ENCODE peak calls at places on chromosomes 4 and X, in seven cellular contexts. R is BE2C, H is suprapubic skin, U is WERI-Rb-1, Y is endodermal cell, M is ovary, K is tibial nerve. W is an unnamed sample. For H3K9me3, the result is how much of the 10 kb centered on the place peaks cover.

GRCh38 chr4:126268106-126268505 is 953.4 kb downstream of the FAT4 start:
- DNase-seq in R (no peak), K (no peak), U (no peak), M (no peak), Y (no peak), H (no peak), W (no peak)

GRCh38 chr4:153513596-153513995 is 47.4 kb downstream of the TMEM131L start:
- DNase-seq in U (no peak), M (no peak), Y (no peak), K (no peak), H (no peak), R (no peak), W (no peak)

GRCh38 chrX:121851033-121851432 is 803.6 kb downstream of the GLUD2 start:
- DNase-seq in K (no peak), R (no peak), U (no peak), Y (no peak), M (no peak), H (no peak), W (no peak)

GRCh38 chrX:115940888-115941332 is 229.6 kb upstream of the AGTR2 start:
- DNase-seq in U (peak), Y (peak), H (no peak), K (no peak), M (peak), R (peak), W (no peak)

GRCh38 chrX:39242187-39242586 is 440.9 kb downstream of the MID1IP1 start:
- DNase-seq in H (no peak), R (peak), K (no peak), Y (peak), M (no peak), U (peak), W (no peak)

GRCh38 chr4:57719451-57719850 is 609.3 kb upstream of the IGFBP7 start:
- DNase-seq in H (no peak), K (no peak), M (no peak), Y (no peak), R (no peak), U (no peak), W (no peak)

GRCh38 chr4:74671074-74671698 is 123.1 kb downstream of the BTC start:
- DNase-seq in R (peak), H (no peak), Y (peak), U (peak), K (no peak), M (no peak), W (peak)

GRCh38 chrX:53435997-53436396 is 1.8 kb upstream of the HSD17B10 start:
- DNase-seq in U (peak), R (peak), Y (peak), H (no peak), K (peak), M (peak), W (no peak)

GRCh38 chr4:17030543-17030942 is 132.1 kb upstream of the LDB2 start:
- DNase-seq in M (no peak), R (no peak), K (no peak), U (no peak), Y (no peak), H (no peak), W (no peak)

GRCh38 chrX:76555816-76556215 is 128.3 kb downstream of the MAGEE1 start:
- DNase-seq in U (peak), K (no peak), Y (peak), M (no peak), R (peak), H (no peak), W (no peak)

GRCh38 chrX:100296183-100296753 is 113.8 kb downstream of the PCDH19 start:
- DNase-seq in U (no peak), M (peak), H (peak), R (no peak), Y (peak), K (no peak), W (peak)

GRCh38 chr4:26171953-26172352 is 148.9 kb upstream of the RBPJ start:
- DNase-seq in U (no peak), M (no peak), H (no peak), Y (no peak), R (no peak), K (no peak), W (no peak)

GRCh38 chr4:83174844-83175414 is 60.4 kb upstream of the PLAC8 start:
- DNase-seq in M (no peak), H (no peak), Y (no peak), R (no peak), U (no peak), K (no peak), W (no peak)

GRCh38 chr4:141346144-141346543 is 125.4 kb downstream of the ZNF330 start:
- DNase-seq in M (no peak), U (peak), H (no peak), R (peak), K (peak), Y (no peak), W (no peak)

GRCh38 chr4:40648742-40649281 is 19.1 kb upstream of the RBM47 start:
- DNase-seq in M (no peak), Y (no peak), U (peak), H (no peak), K (no peak), R (no peak), W (peak)

GRCh38 chr4:108978066-108978465 is 215.2 kb upstream of the ETNPPL start:
- DNase-seq in K (no peak), H (no peak), R (no peak), U (no peak), M (no peak), Y (no peak), W (no peak)

DNA sequence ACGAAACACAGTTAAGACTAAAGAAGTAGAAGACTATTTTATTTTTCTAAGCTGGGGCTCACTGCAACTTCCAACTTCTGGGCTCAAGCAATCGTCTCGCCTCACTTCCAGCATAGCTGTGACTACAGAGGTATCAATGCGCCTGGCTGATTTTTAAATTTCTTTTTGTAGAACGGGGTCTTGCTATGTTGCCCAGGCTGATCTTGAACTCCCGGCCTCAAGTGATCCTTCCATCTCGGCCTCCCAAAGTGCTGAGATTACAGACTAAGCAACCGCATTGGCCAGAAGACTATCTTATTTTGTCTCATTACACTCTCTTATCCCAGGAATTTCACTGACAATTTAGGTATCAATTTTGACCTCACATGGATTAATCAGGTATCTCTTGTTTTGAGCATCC is 1.2 kb downstream of the LAMTOR3 start:
- DNase-seq in K (no peak), R (no peak), H (no peak), Y (no peak), U (no peak), M (no peak), W (no peak)
- TF ChIP-seq CTCF in K (no peak), R (no peak), H (no peak), Y (no peak), U (no peak), M (no peak), W (no peak)

GRCh38 chr4:1590244-1590643 is 93.9 kb downstream of the FAM53A start:
- DNase-seq in H (no peak), R (no peak), M (no peak), K (no peak), Y (peak), U (no peak), W (no peak)
- H3K9me3 ChIP-seq in H (under half), R (under half), M (under half), K (under half), Y (under half), U (under half), W (under half)

GRCh38 chr4:118905546-118905945 is 16.9 kb downstream of the SYNPO2 start:
- DNase-seq in H (no peak), U (no peak), K (no peak), Y (no peak), M (no peak), R (peak), W (no peak)
- H3K4me3 ChIP-seq in H (no peak), U (no peak), K (no peak), Y (no peak), M (no peak), R (peak), W (no peak)

DNA sequence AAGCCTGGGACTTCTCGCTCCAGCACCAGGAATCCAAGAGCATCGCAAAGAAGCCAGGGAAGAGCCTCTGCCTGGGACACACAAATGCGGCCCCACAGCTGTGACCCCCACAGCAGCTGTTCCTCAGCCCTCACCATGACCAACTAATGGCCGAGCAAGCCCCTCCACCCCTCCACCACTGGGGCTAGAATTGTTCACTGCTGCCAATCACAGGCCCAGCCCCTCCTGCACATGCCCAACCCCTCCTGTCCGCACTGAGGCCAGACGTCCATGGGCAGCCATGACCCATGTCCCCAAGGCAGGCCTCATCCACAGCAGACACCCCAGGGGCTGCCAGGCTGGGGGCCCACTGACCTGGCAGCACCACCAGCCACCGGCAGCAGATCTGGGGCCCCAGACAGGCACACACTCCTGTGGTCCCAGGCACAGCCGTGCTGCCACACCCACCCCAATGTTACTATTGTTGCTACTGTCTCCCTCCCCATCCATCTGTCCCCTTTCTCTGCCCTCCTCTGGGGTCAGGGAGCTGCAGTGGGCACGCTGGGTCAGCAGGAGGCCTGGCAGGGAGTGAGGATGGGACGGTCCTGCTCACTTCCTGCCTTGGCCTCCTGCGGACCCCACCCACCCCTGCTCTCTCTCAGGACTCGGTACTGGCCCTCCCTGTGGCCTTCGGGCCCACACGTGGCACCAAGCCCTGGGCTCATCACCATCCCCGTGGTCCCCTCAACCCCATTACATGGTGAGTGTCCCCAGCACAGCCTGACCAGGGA is 56.0 kb downstream of the ZFYVE28 start:
- DNase-seq in R (no peak), Y (peak), M (peak), U (peak), K (no peak), H (no peak), W (no peak)
- TF ChIP-seq CTCF in R (no peak), Y (no peak), M (no peak), U (no peak), K (no peak), H (no peak), W (no peak)

GRCh38 chr4:121129606-121130346 is 34.3 kb downstream of the TNIP3 start:
- DNase-seq in Y (no peak), H (no peak), U (no peak), R (no peak), M (no peak), K (no peak), W (no peak)
- H3K9me3 ChIP-seq in Y (under half), H (under half), U (under half), R (under half), M (under half), K (under half), W (under half)

GRCh38 chrX:154748712-154749339 is 2.1 kb downstream of the GAB3 start:
- DNase-seq in H (no peak), M (no peak), Y (peak), R (peak), K (peak), U (peak), W (no peak)

GRCh38 chrX:154751669-154752271 is 893 bp upstream of the GAB3 start:
- DNase-seq in R (no peak), H (no peak), K (no peak), Y (no peak), M (no peak), U (no peak), W (no peak)

GRCh38 chrX:154750301-154751120 is at the start of gene GAB3:
- DNase-seq in Y (peak), M (no peak), U (peak), H (no peak), R (peak), K (no peak), W (peak)

GRCh38 chrX:154749856-154750255 is 1.0 kb downstream of the GAB3 start:
- DNase-seq in M (no peak), U (no peak), H (no peak), K (no peak), Y (no peak), R (no peak), W (no peak)

DNA sequence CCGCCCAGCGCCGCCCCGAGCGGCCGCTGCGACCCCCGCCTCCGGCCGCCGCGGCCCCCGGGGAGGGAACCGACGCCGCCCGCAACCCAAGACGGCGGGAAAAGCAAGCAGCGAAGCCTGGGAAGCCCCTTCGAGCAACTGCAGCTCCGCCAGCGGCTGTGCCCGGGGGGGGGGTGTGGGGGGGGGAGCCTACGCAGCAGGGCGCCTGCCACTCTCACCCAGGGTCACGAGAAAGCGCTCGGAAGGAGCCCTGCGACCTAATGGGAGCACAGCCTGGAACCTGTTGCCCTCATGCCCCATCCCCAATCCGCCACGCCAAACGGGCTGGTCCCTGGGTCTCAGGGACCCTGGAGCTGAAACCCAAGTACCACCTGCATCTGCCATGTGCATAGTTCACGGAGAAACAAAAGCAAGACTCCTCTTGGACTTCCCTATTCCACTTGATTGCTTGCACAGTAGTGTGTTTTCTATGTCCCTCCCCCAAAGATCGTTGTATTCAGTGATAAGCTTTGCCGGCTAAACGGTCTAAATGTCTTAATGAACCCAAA is 318 bp upstream of the GAB3 start:
- DNase-seq in Y (peak), R (no peak), U (no peak), K (no peak), M (no peak), H (no peak), W (no peak)
- H3K4me3 ChIP-seq in Y (no peak), R (no peak), U (peak), K (peak), M (peak), H (peak), W (no peak)